ENCODE peak calls at places on chromosome 4, in five cellular contexts. U is NCI-H1105; M is activated T-cell treated with anti-CD3 and anti-CD28 coated beads, Interleukin-2, amount 50 U/mL, for 48 hours; G is Right ventricle myocardium inferior; I is activated naive CD4-positive, alpha-beta T cell treated with anti-CD3 and anti-CD28 coated beads for 36 hours. O is an unnamed sample.

GRCh38 chr4:10108818-10109783 is 7.5 kb downstream of the WDR1 start:
- DNase-seq in U (no peak), M (peak), G (peak), I (peak), O (no peak)

GRCh38 chr4:156971623-156972369 is at the start of gene PDGFC:
- DNase-seq in U (peak), M (peak), G (peak), I (peak), O (no peak)

GRCh38 chr4:168095776-168096443 is 3.6 kb downstream of the ANXA10 start:
- DNase-seq in U (no peak), M (no peak), G (no peak), I (no peak), O (no peak)

GRCh38 chr4:184755278-184755677 is 21.4 kb upstream of the CENPU start:
- DNase-seq in U (no peak), M (no peak), G (no peak), I (no peak), O (no peak)

GRCh38 chr4:123390846-123391456 is 5.6 kb upstream of the SPRY1 start:
- DNase-seq in U (peak), M (no peak), G (no peak), I (no peak), O (peak)

GRCh38 chr4:47705326-47705981 is 132.4 kb downstream of the CORIN start:
- DNase-seq in U (no peak), M (no peak), G (no peak), I (no peak), O (no peak)

GRCh38 chr4:7655549-7656243 is 221.0 kb upstream of the PSAPL1 start:
- DNase-seq in U (no peak), M (no peak), G (no peak), I (no peak), O (no peak)

GRCh38 chr4:75653845-75654503 is 19.2 kb downstream of the G3BP2 start:
- DNase-seq in U (no peak), M (no peak), G (no peak), I (no peak), O (no peak)

GRCh38 chr4:75939890-75940691 is 722 bp downstream of the NAAA start:
- DNase-seq in U (no peak), M (peak), G (peak), I (peak), O (peak)

GRCh38 chr4:85478576-85478975 is 3.6 kb downstream of the ARHGAP24 start:
- DNase-seq in U (no peak), M (no peak), G (no peak), I (no peak), O (no peak)

GRCh38 chr4:136818811-136819210 is 713.5 kb downstream of the PCDH18 start:
- DNase-seq in U (no peak), M (no peak), G (no peak), I (no peak), O (no peak)

GRCh38 chr4:42417491-42417890 is 20.2 kb downstream of the SHISA3 start:
- DNase-seq in U (no peak), M (no peak), G (no peak), I (no peak), O (no peak)

GRCh38 chr4:183080372-183081115 is 18.5 kb upstream of the WWC2 start:
- DNase-seq in U (no peak), M (no peak), G (no peak), I (no peak), O (no peak)

GRCh38 chr4:8773124-8773931 is 98.3 kb downstream of the HMX1 start:
- DNase-seq in U (no peak), M (no peak), G (peak), I (no peak), O (no peak)